ENCODE peak calls at places on chromosomes 1 and 21, in seven cellular contexts. One of them, this sample, is unnamed.

GRCh38 chr1:47385020-47385419 is 31.1 kb upstream of the FOXE3 start:
- DNase-seq in dorsolateral prefrontal cortex: no peak
- DNase-seq in neuronal stem cell: no peak
- DNase-seq in tibial nerve: no peak
- DNase-seq in body of pancreas: no peak
- DNase-seq in IMR-90: no peak
- DNase-seq in aorta: no peak
- DNase-seq in this sample: no peak

GRCh38 chr1:115052454-115053083 is 22.9 kb downstream of the TSHB start:
- DNase-seq in dorsolateral prefrontal cortex: no peak
- DNase-seq in neuronal stem cell: peak; percentile 30
- DNase-seq in tibial nerve: peak; percentile 55
- DNase-seq in body of pancreas: peak; percentile 77
- DNase-seq in IMR-90: peak; percentile 33
- DNase-seq in aorta: peak; percentile 62
- DNase-seq in this sample: no peak

GRCh38 chr1:157030728-157031127 is 14.8 kb downstream of the ARHGEF11 start:
- DNase-seq in dorsolateral prefrontal cortex: no peak
- DNase-seq in neuronal stem cell: no peak
- DNase-seq in tibial nerve: no peak
- DNase-seq in body of pancreas: no peak
- DNase-seq in IMR-90: no peak
- DNase-seq in aorta: no peak
- DNase-seq in this sample: no peak

GRCh38 chr1:34970829-34971228 is 14.3 kb downstream of the TMEM35B start:
- DNase-seq in dorsolateral prefrontal cortex: no peak
- DNase-seq in neuronal stem cell: no peak
- DNase-seq in tibial nerve: no peak
- DNase-seq in body of pancreas: no peak
- DNase-seq in IMR-90: no peak
- DNase-seq in aorta: no peak
- DNase-seq in this sample: no peak

GRCh38 chr1:211697356-211697755 is 21.9 kb upstream of the NEK2 start:
- DNase-seq in dorsolateral prefrontal cortex: no peak
- DNase-seq in neuronal stem cell: no peak
- DNase-seq in tibial nerve: no peak
- DNase-seq in body of pancreas: no peak
- DNase-seq in IMR-90: no peak
- DNase-seq in aorta: no peak
- DNase-seq in this sample: no peak

GRCh38 chr1:22729400-22729773 is 18.7 kb downstream of the EPHB2 start:
- DNase-seq in dorsolateral prefrontal cortex: no peak
- DNase-seq in neuronal stem cell: no peak
- DNase-seq in tibial nerve: no peak
- DNase-seq in body of pancreas: no peak
- DNase-seq in IMR-90: no peak
- DNase-seq in aorta: no peak
- DNase-seq in this sample: no peak

GRCh38 chr1:54887665-54888071 is 673 bp upstream of the DHCR24 start:
- DNase-seq in dorsolateral prefrontal cortex: peak; percentile 75
- DNase-seq in neuronal stem cell: peak; percentile 46
- DNase-seq in tibial nerve: no peak
- DNase-seq in body of pancreas: no peak
- DNase-seq in IMR-90: no peak
- DNase-seq in aorta: no peak
- DNase-seq in this sample: no peak

GRCh38 chr21:44428281-44428942 is 26.9 kb upstream of the LRRC3 start:
- DNase-seq in dorsolateral prefrontal cortex: no peak
- DNase-seq in neuronal stem cell: no peak
- DNase-seq in tibial nerve: no peak
- DNase-seq in body of pancreas: peak; percentile 31
- DNase-seq in IMR-90: no peak
- DNase-seq in aorta: no peak
- DNase-seq in this sample: no peak

GRCh38 chr1:216140650-216141547 is 282.3 kb downstream of the USH2A start:
- DNase-seq in dorsolateral prefrontal cortex: no peak
- DNase-seq in neuronal stem cell: no peak
- DNase-seq in tibial nerve: no peak
- DNase-seq in body of pancreas: no peak
- DNase-seq in IMR-90: peak; percentile 34
- DNase-seq in aorta: no peak
- DNase-seq in this sample: no peak

GRCh38 chr1:149848811-149849210 is 50.6 kb upstream of the BOLA1 start:
- DNase-seq in dorsolateral prefrontal cortex: no peak
- DNase-seq in neuronal stem cell: no peak
- DNase-seq in tibial nerve: peak; percentile 3
- DNase-seq in body of pancreas: no peak
- DNase-seq in IMR-90: no peak
- DNase-seq in aorta: no peak
- DNase-seq in this sample: no peak

GRCh38 chr1:6667139-6667538 is 34.5 kb downstream of the DNAJC11 start:
- DNase-seq in dorsolateral prefrontal cortex: no peak
- DNase-seq in neuronal stem cell: no peak
- DNase-seq in tibial nerve: no peak
- DNase-seq in body of pancreas: no peak
- DNase-seq in IMR-90: peak; percentile 35
- DNase-seq in aorta: no peak
- DNase-seq in this sample: no peak

GRCh38 chr1:41360074-41361027 is 883 bp upstream of the FOXO6 start:
- DNase-seq in dorsolateral prefrontal cortex: peak; percentile 32
- DNase-seq in neuronal stem cell: no peak
- DNase-seq in tibial nerve: no peak
- DNase-seq in body of pancreas: no peak
- DNase-seq in IMR-90: no peak
- DNase-seq in aorta: no peak
- DNase-seq in this sample: no peak

GRCh38 chr1:206441336-206441967 is 28.8 kb upstream of the IKBKE start:
- DNase-seq in dorsolateral prefrontal cortex: no peak
- DNase-seq in neuronal stem cell: no peak
- DNase-seq in tibial nerve: no peak
- DNase-seq in body of pancreas: no peak
- DNase-seq in IMR-90: no peak
- DNase-seq in aorta: no peak
- DNase-seq in this sample: no peak

GRCh38 chr1:62299426-62300200 is 19.6 kb downstream of the KANK4 start:
- DNase-seq in dorsolateral prefrontal cortex: no peak
- DNase-seq in neuronal stem cell: no peak
- DNase-seq in tibial nerve: peak; percentile 64
- DNase-seq in body of pancreas: peak; percentile 85
- DNase-seq in IMR-90: no peak
- DNase-seq in aorta: no peak
- DNase-seq in this sample: peak; percentile 47

GRCh38 chr1:153309441-153309840 is 3.3 kb downstream of the PGLYRP3 start:
- DNase-seq in dorsolateral prefrontal cortex: no peak
- DNase-seq in neuronal stem cell: no peak
- DNase-seq in tibial nerve: no peak
- DNase-seq in body of pancreas: no peak
- DNase-seq in IMR-90: no peak
- DNase-seq in aorta: no peak
- DNase-seq in this sample: no peak

GRCh38 chr1:11273595-11274234 is 717 bp downstream of the UBIAD1 start:
- DNase-seq in dorsolateral prefrontal cortex: no peak
- DNase-seq in neuronal stem cell: no peak
- DNase-seq in tibial nerve: no peak
- DNase-seq in body of pancreas: no peak
- DNase-seq in IMR-90: no peak
- DNase-seq in aorta: no peak
- DNase-seq in this sample: no peak

GRCh38 chr1:154857441-154858215 is 12.5 kb downstream of the KCNN3 start:
- DNase-seq in dorsolateral prefrontal cortex: no peak
- DNase-seq in neuronal stem cell: no peak
- DNase-seq in tibial nerve: no peak
- DNase-seq in body of pancreas: no peak
- DNase-seq in IMR-90: no peak
- DNase-seq in aorta: no peak
- DNase-seq in this sample: no peak

GRCh38 chr1:202311880-202312635 is 29.7 kb downstream of the UBE2T start:
- DNase-seq in dorsolateral prefrontal cortex: no peak
- DNase-seq in neuronal stem cell: no peak
- DNase-seq in tibial nerve: no peak
- DNase-seq in body of pancreas: no peak
- DNase-seq in IMR-90: no peak
- DNase-seq in aorta: no peak
- DNase-seq in this sample: no peak

GRCh38 chr21:42258150-42258884 is 39.4 kb downstream of the ABCG1 start:
- DNase-seq in dorsolateral prefrontal cortex: peak; percentile 84
- DNase-seq in neuronal stem cell: peak; percentile 57
- DNase-seq in tibial nerve: peak; percentile 48
- DNase-seq in body of pancreas: peak; percentile 77
- DNase-seq in IMR-90: peak; percentile 32
- DNase-seq in aorta: peak; percentile 84
- DNase-seq in this sample: peak; percentile 75

GRCh38 chr1:3312894-3313578 is 141.4 kb upstream of the ARHGEF16 start:
- DNase-seq in dorsolateral prefrontal cortex: peak; percentile 88
- DNase-seq in neuronal stem cell: peak; percentile 67
- DNase-seq in tibial nerve: peak; percentile 89
- DNase-seq in body of pancreas: peak; percentile 83
- DNase-seq in IMR-90: peak; percentile 99
- DNase-seq in aorta: peak; percentile 98
- DNase-seq in this sample: peak; percentile 84

GRCh38 chr1:3313579-3313955 is 140.9 kb upstream of the ARHGEF16 start:
- DNase-seq in dorsolateral prefrontal cortex: peak; percentile 60
- DNase-seq in neuronal stem cell: peak; percentile 40
- DNase-seq in tibial nerve: peak; percentile 86
- DNase-seq in body of pancreas: peak; percentile 83
- DNase-seq in IMR-90: peak; percentile 89
- DNase-seq in aorta: peak; percentile 97
- DNase-seq in this sample: no peak

GRCh38 chr1:3312310-3312734 is 142.1 kb upstream of the ARHGEF16 start:
- DNase-seq in dorsolateral prefrontal cortex: no peak
- DNase-seq in neuronal stem cell: no peak
- DNase-seq in tibial nerve: peak; percentile 16
- DNase-seq in body of pancreas: no peak
- DNase-seq in IMR-90: no peak
- DNase-seq in aorta: peak; percentile 73
- DNase-seq in this sample: no peak

GRCh38 chr1:3310718-3311400 is 143.6 kb upstream of the ARHGEF16 start:
- DNase-seq in dorsolateral prefrontal cortex: no peak
- DNase-seq in neuronal stem cell: no peak
- DNase-seq in tibial nerve: no peak
- DNase-seq in body of pancreas: no peak
- DNase-seq in IMR-90: no peak
- DNase-seq in aorta: no peak
- DNase-seq in this sample: no peak

GRCh38 chr1:3311711-3312110 is 142.8 kb upstream of the ARHGEF16 start:
- DNase-seq in dorsolateral prefrontal cortex: no peak
- DNase-seq in neuronal stem cell: no peak
- DNase-seq in tibial nerve: no peak
- DNase-seq in body of pancreas: no peak
- DNase-seq in IMR-90: no peak
- DNase-seq in aorta: no peak
- DNase-seq in this sample: no peak
- H3K27ac ChIP-seq in dorsolateral prefrontal cortex: peak overlapping the region; percentile 56
- H3K27ac ChIP-seq in neuronal stem cell: no peak overlapping the region
- H3K27ac ChIP-seq in tibial nerve: peak overlapping the region; percentile 93
- H3K27ac ChIP-seq in body of pancreas: no peak overlapping the region
- H3K27ac ChIP-seq in IMR-90: no peak overlapping the region
- H3K27ac ChIP-seq in aorta: peak overlapping the region; percentile 46
- H3K27ac ChIP-seq in this sample: no peak overlapping the region

GRCh38 chr1:33036526-33037503 is at the start of gene AK2:
- DNase-seq in dorsolateral prefrontal cortex: peak; percentile 98
- DNase-seq in neuronal stem cell: peak; percentile 85
- DNase-seq in tibial nerve: peak; percentile 94
- DNase-seq in body of pancreas: peak; percentile 98
- DNase-seq in IMR-90: peak; percentile 97
- DNase-seq in aorta: peak; percentile 98
- DNase-seq in this sample: peak; percentile 97
- H3K27ac ChIP-seq in dorsolateral prefrontal cortex: peak within 1 kb of the TSS; percentile 62
- H3K27ac ChIP-seq in neuronal stem cell: no peak within 1 kb of the TSS
- H3K27ac ChIP-seq in tibial nerve: peak within 1 kb of the TSS; percentile 83
- H3K27ac ChIP-seq in body of pancreas: peak within 1 kb of the TSS; percentile 46
- H3K27ac ChIP-seq in IMR-90: peak within 1 kb of the TSS; percentile 60
- H3K27ac ChIP-seq in aorta: no peak within 1 kb of the TSS
- H3K27ac ChIP-seq in this sample: peak within 1 kb of the TSS; percentile 65

DNA sequence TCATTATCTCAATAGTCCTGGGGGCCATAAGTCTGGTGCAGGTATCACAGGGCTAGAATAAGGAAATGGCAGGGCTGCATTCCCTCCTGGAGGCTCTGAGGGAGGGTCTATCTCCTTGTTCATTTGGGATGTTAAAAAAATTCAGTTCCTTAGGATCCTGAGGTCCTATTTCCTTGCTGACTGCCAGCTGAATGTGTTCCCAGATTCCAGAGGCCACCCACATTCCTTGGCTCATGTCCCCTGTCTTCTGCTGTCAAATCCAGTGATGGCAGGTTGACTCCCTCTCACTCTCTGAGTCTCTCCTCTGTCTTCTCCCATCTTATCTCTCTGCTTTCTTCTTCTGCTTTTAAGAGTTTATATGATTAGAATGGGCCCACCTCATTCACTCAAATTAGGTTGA is 400.6 kb downstream of the PTPRU start:
- DNase-seq in dorsolateral prefrontal cortex: no peak
- DNase-seq in neuronal stem cell: no peak
- DNase-seq in tibial nerve: no peak
- DNase-seq in body of pancreas: no peak
- DNase-seq in IMR-90: no peak
- DNase-seq in aorta: no peak
- DNase-seq in this sample: no peak
- H3K27ac ChIP-seq in dorsolateral prefrontal cortex: no peak overlapping the region
- H3K27ac ChIP-seq in neuronal stem cell: no peak overlapping the region
- H3K27ac ChIP-seq in tibial nerve: no peak overlapping the region
- H3K27ac ChIP-seq in body of pancreas: no peak overlapping the region
- H3K27ac ChIP-seq in IMR-90: no peak overlapping the region
- H3K27ac ChIP-seq in aorta: no peak overlapping the region
- H3K27ac ChIP-seq in this sample: no peak overlapping the region

GRCh38 chr21:35509004-35509704 is 460.1 kb upstream of the RUNX1 start:
- DNase-seq in dorsolateral prefrontal cortex: no peak
- DNase-seq in neuronal stem cell: no peak
- DNase-seq in tibial nerve: peak; percentile 40
- DNase-seq in body of pancreas: peak; percentile 37
- DNase-seq in IMR-90: no peak
- DNase-seq in aorta: peak; percentile 58
- DNase-seq in this sample: peak; percentile 2

GRCh38 chr21:35510294-35510693 is 461.2 kb upstream of the RUNX1 start:
- DNase-seq in dorsolateral prefrontal cortex: no peak
- DNase-seq in neuronal stem cell: no peak
- DNase-seq in tibial nerve: no peak
- DNase-seq in body of pancreas: no peak
- DNase-seq in IMR-90: no peak
- DNase-seq in aorta: no peak
- DNase-seq in this sample: no peak

GRCh38 chr21:35511298-35512162 is 462.4 kb upstream of the RUNX1 start:
- DNase-seq in dorsolateral prefrontal cortex: no peak
- DNase-seq in neuronal stem cell: no peak
- DNase-seq in tibial nerve: no peak
- DNase-seq in body of pancreas: no peak
- DNase-seq in IMR-90: peak; percentile 25
- DNase-seq in aorta: no peak
- DNase-seq in this sample: no peak

GRCh38 chr21:35508389-35508888 is 459.3 kb upstream of the RUNX1 start:
- DNase-seq in dorsolateral prefrontal cortex: no peak
- DNase-seq in neuronal stem cell: peak; percentile 17
- DNase-seq in tibial nerve: peak; percentile 67
- DNase-seq in body of pancreas: peak; percentile 80
- DNase-seq in IMR-90: peak; percentile 65
- DNase-seq in aorta: peak; percentile 88
- DNase-seq in this sample: no peak

DNA sequence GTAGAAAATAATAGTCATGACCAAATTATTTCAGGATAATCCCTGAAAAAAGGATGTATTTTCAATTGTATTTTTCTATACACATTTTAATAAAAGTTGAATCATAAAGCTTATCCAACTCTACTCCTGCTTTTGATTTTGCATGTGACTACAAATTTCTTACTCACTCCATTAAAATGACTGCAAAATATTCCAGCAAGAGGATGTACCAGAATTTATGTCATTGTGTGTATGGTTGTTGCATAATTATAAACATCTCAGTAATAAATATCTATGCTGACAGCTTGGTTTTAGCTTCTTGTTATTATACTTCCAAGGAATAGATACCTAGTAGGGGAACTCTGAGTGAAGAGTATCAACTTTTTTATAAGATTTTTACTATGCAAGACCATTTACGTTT is 463.2 kb upstream of the RUNX1 start:
- DNase-seq in dorsolateral prefrontal cortex: no peak
- DNase-seq in neuronal stem cell: no peak
- DNase-seq in tibial nerve: no peak
- DNase-seq in body of pancreas: no peak
- DNase-seq in IMR-90: peak; percentile 31
- DNase-seq in aorta: no peak
- DNase-seq in this sample: no peak
- H3K27ac ChIP-seq in dorsolateral prefrontal cortex: no peak overlapping the region
- H3K27ac ChIP-seq in neuronal stem cell: no peak overlapping the region
- H3K27ac ChIP-seq in tibial nerve: no peak overlapping the region
- H3K27ac ChIP-seq in body of pancreas: no peak overlapping the region
- H3K27ac ChIP-seq in IMR-90: no peak overlapping the region
- H3K27ac ChIP-seq in aorta: no peak overlapping the region
- H3K27ac ChIP-seq in this sample: no peak overlapping the region

This sample was measured in substantia nigra.